ENCODE peak calls at places on chromosomes 5 and 9, in ten cellular contexts. One of them, this sample, is unnamed.

GRCh38 chr5:132422720-132423442 is 53.4 kb downstream of the SLC22A5 start:
- DNase-seq in stimulated activated CD4-positive, alpha-beta T cell treated with anti-CD3 and anti-CD28 coated beads, Interleukin-2, amount 100 ng/mL, for 48 hours: no peak
- DNase-seq in GM18507: no peak
- DNase-seq in iPS DF 6.9: no peak
- DNase-seq in activated effector memory CD4-positive, alpha-beta T cell treated with Interleukin-2 at 50 U/mL for 16 hours: no peak
- DNase-seq in T-helper 2 cell: no peak
- DNase-seq in activated gamma-delta T cell treated with Interleukin-2 at 50 U/mL for 16 hours: no peak
- DNase-seq in T-helper 1 cell: no peak
- DNase-seq in nucleus accumbens: no peak
- DNase-seq in AG04450: no peak
- DNase-seq in this sample: no peak

GRCh38 chr5:78537821-78538220 is 110.8 kb downstream of the LHFPL2 start:
- DNase-seq in GM18507: no peak
- DNase-seq in activated effector memory CD4-positive, alpha-beta T cell treated with Interleukin-2 at 50 U/mL for 16 hours: no peak
- DNase-seq in activated gamma-delta T cell treated with Interleukin-2 at 50 U/mL for 16 hours: no peak
- DNase-seq in T-helper 1 cell: no peak
- DNase-seq in stimulated activated CD4-positive, alpha-beta T cell treated with anti-CD3 and anti-CD28 coated beads, Interleukin-2, amount 100 ng/mL, for 48 hours: no peak
- DNase-seq in AG04450: no peak
- DNase-seq in iPS DF 6.9: no peak
- DNase-seq in nucleus accumbens: peak; percentile 18
- DNase-seq in T-helper 2 cell: no peak
- DNase-seq in this sample: no peak

GRCh38 chr9:136001231-136001630 is 40.1 kb upstream of the UBAC1 start:
- DNase-seq in GM18507: no peak
- DNase-seq in AG04450: no peak
- DNase-seq in T-helper 1 cell: no peak
- DNase-seq in T-helper 2 cell: no peak
- DNase-seq in activated gamma-delta T cell treated with Interleukin-2 at 50 U/mL for 16 hours: no peak
- DNase-seq in activated effector memory CD4-positive, alpha-beta T cell treated with Interleukin-2 at 50 U/mL for 16 hours: no peak
- DNase-seq in stimulated activated CD4-positive, alpha-beta T cell treated with anti-CD3 and anti-CD28 coated beads, Interleukin-2, amount 100 ng/mL, for 48 hours: no peak
- DNase-seq in iPS DF 6.9: no peak
- DNase-seq in nucleus accumbens: no peak
- DNase-seq in this sample: no peak

GRCh38 chr5:35117960-35118359 is 70.2 kb upstream of the AGXT2 start:
- DNase-seq in T-helper 1 cell: no peak
- DNase-seq in stimulated activated CD4-positive, alpha-beta T cell treated with anti-CD3 and anti-CD28 coated beads, Interleukin-2, amount 100 ng/mL, for 48 hours: no peak
- DNase-seq in T-helper 2 cell: no peak
- DNase-seq in AG04450: no peak
- DNase-seq in GM18507: no peak
- DNase-seq in iPS DF 6.9: no peak
- DNase-seq in nucleus accumbens: no peak
- DNase-seq in activated gamma-delta T cell treated with Interleukin-2 at 50 U/mL for 16 hours: no peak
- DNase-seq in activated effector memory CD4-positive, alpha-beta T cell treated with Interleukin-2 at 50 U/mL for 16 hours: no peak
- DNase-seq in this sample: no peak

GRCh38 chr9:121593066-121593465 is 58.4 kb upstream of the DAB2IP start:
- DNase-seq in T-helper 1 cell: no peak
- DNase-seq in stimulated activated CD4-positive, alpha-beta T cell treated with anti-CD3 and anti-CD28 coated beads, Interleukin-2, amount 100 ng/mL, for 48 hours: no peak
- DNase-seq in T-helper 2 cell: no peak
- DNase-seq in activated effector memory CD4-positive, alpha-beta T cell treated with Interleukin-2 at 50 U/mL for 16 hours: no peak
- DNase-seq in nucleus accumbens: no peak
- DNase-seq in AG04450: no peak
- DNase-seq in activated gamma-delta T cell treated with Interleukin-2 at 50 U/mL for 16 hours: no peak
- DNase-seq in GM18507: no peak
- DNase-seq in iPS DF 6.9: no peak
- DNase-seq in this sample: no peak

GRCh38 chr9:120859361-120859760 is 16.6 kb upstream of the PSMD5 start:
- DNase-seq in T-helper 2 cell: no peak
- DNase-seq in activated effector memory CD4-positive, alpha-beta T cell treated with Interleukin-2 at 50 U/mL for 16 hours: no peak
- DNase-seq in nucleus accumbens: no peak
- DNase-seq in AG04450: no peak
- DNase-seq in iPS DF 6.9: no peak
- DNase-seq in activated gamma-delta T cell treated with Interleukin-2 at 50 U/mL for 16 hours: no peak
- DNase-seq in GM18507: no peak
- DNase-seq in stimulated activated CD4-positive, alpha-beta T cell treated with anti-CD3 and anti-CD28 coated beads, Interleukin-2, amount 100 ng/mL, for 48 hours: no peak
- DNase-seq in T-helper 1 cell: no peak
- DNase-seq in this sample: no peak

GRCh38 chr9:114988962-114989599 is 58.7 kb upstream of the TNFSF8 start:
- DNase-seq in stimulated activated CD4-positive, alpha-beta T cell treated with anti-CD3 and anti-CD28 coated beads, Interleukin-2, amount 100 ng/mL, for 48 hours: no peak
- DNase-seq in T-helper 2 cell: no peak
- DNase-seq in nucleus accumbens: no peak
- DNase-seq in activated gamma-delta T cell treated with Interleukin-2 at 50 U/mL for 16 hours: no peak
- DNase-seq in AG04450: no peak
- DNase-seq in iPS DF 6.9: no peak
- DNase-seq in activated effector memory CD4-positive, alpha-beta T cell treated with Interleukin-2 at 50 U/mL for 16 hours: no peak
- DNase-seq in T-helper 1 cell: no peak
- DNase-seq in GM18507: no peak
- DNase-seq in this sample: no peak

GRCh38 chr9:125544988-125545651 is 161.9 kb downstream of the MAPKAP1 start:
- DNase-seq in nucleus accumbens: no peak
- DNase-seq in T-helper 1 cell: no peak
- DNase-seq in activated effector memory CD4-positive, alpha-beta T cell treated with Interleukin-2 at 50 U/mL for 16 hours: no peak
- DNase-seq in T-helper 2 cell: no peak
- DNase-seq in stimulated activated CD4-positive, alpha-beta T cell treated with anti-CD3 and anti-CD28 coated beads, Interleukin-2, amount 100 ng/mL, for 48 hours: no peak
- DNase-seq in iPS DF 6.9: no peak
- DNase-seq in activated gamma-delta T cell treated with Interleukin-2 at 50 U/mL for 16 hours: no peak
- DNase-seq in GM18507: no peak
- DNase-seq in AG04450: peak; percentile 74
- DNase-seq in this sample: no peak

GRCh38 chr9:127154003-127154389 is 31.6 kb upstream of the ANGPTL2 start:
- DNase-seq in stimulated activated CD4-positive, alpha-beta T cell treated with anti-CD3 and anti-CD28 coated beads, Interleukin-2, amount 100 ng/mL, for 48 hours: no peak
- DNase-seq in GM18507: no peak
- DNase-seq in T-helper 1 cell: no peak
- DNase-seq in activated gamma-delta T cell treated with Interleukin-2 at 50 U/mL for 16 hours: no peak
- DNase-seq in T-helper 2 cell: no peak
- DNase-seq in activated effector memory CD4-positive, alpha-beta T cell treated with Interleukin-2 at 50 U/mL for 16 hours: no peak
- DNase-seq in AG04450: no peak
- DNase-seq in nucleus accumbens: no peak
- DNase-seq in iPS DF 6.9: no peak
- DNase-seq in this sample: no peak

GRCh38 chr5:60232051-60232794 is 338.7 kb upstream of the PDE4D start:
- DNase-seq in stimulated activated CD4-positive, alpha-beta T cell treated with anti-CD3 and anti-CD28 coated beads, Interleukin-2, amount 100 ng/mL, for 48 hours: no peak
- DNase-seq in T-helper 2 cell: no peak
- DNase-seq in GM18507: no peak
- DNase-seq in T-helper 1 cell: no peak
- DNase-seq in nucleus accumbens: no peak
- DNase-seq in activated gamma-delta T cell treated with Interleukin-2 at 50 U/mL for 16 hours: no peak
- DNase-seq in activated effector memory CD4-positive, alpha-beta T cell treated with Interleukin-2 at 50 U/mL for 16 hours: no peak
- DNase-seq in iPS DF 6.9: no peak
- DNase-seq in AG04450: no peak
- DNase-seq in this sample: no peak